ENCODE peak calls at places on chromosomes 11 and 22, in seven cellular contexts. Z is H9, K is H1, S is IMR-90, E is mesenchymal stem cell, A is mesendoderm, X is trophoblast cell. O is an unnamed sample.

GRCh38 chr22:24208012-24208749 is 26.9 kb downstream of the SUSD2 start:
- DNase-seq in A (no peak), S (peak; percentile 98), K (no peak), E (peak; percentile 99), Z (no peak), X (peak; percentile 99), O (no peak)

GRCh38 chr11:61152816-61153592 is 8.2 kb downstream of the VPS37C start:
- DNase-seq in X (peak; percentile 84), Z (no peak), S (peak; percentile 70), K (no peak), A (no peak), E (peak; percentile 90), O (no peak)

GRCh38 chr22:18996376-18996900 is 60.3 kb upstream of the PRODH start:
- DNase-seq in K (no peak), Z (no peak), X (peak; percentile 83), S (no peak), E (no peak), A (no peak), O (no peak)

GRCh38 chr11:15697437-15698236 is 582.9 kb downstream of the INSC start:
- DNase-seq in Z (no peak), K (no peak), E (no peak), S (no peak), A (no peak), X (no peak), O (no peak)

GRCh38 chr22:39614442-39614841 is 43.9 kb downstream of the CACNA1I start:
- DNase-seq in A (no peak), X (no peak), E (no peak), S (no peak), Z (no peak), K (no peak), O (no peak)

GRCh38 chr11:79007811-79008294 is 433.0 kb downstream of the TENM4 start:
- DNase-seq in X (no peak), A (no peak), E (no peak), Z (no peak), K (no peak), S (no peak), O (no peak)

GRCh38 chr11:76637491-76638266 is 32.9 kb downstream of the LRRC32 start:
- DNase-seq in A (no peak), K (no peak), E (no peak), X (no peak), Z (peak; percentile 14), S (no peak), O (no peak)

GRCh38 chr11:1134848-1135445 is 22.8 kb upstream of the MUC5AC start:
- DNase-seq in A (no peak), S (no peak), K (no peak), X (no peak), E (no peak), Z (no peak), O (no peak)

GRCh38 chr11:122784325-122785155 is 53.8 kb upstream of the CRTAM start:
- DNase-seq in Z (no peak), K (no peak), E (peak; percentile 88), S (peak; percentile 98), X (peak; percentile 94), A (peak; percentile 44), O (no peak)

GRCh38 chr11:6319879-6320410 is 356 bp downstream of the CAVIN3 start:
- DNase-seq in X (peak; percentile 75), E (peak; percentile 91), Z (peak; percentile 89), A (peak; percentile 96), K (no peak), S (peak; percentile 91), O (peak; percentile 71)

GRCh38 chr11:67372232-67372992 is 986 bp downstream of the CLCF1 start:
- DNase-seq in K (no peak), E (no peak), Z (no peak), A (no peak), X (no peak), S (no peak), O (no peak)

GRCh38 chr22:44375451-44375850 is 62.7 kb upstream of the SHISAL1 start:
- DNase-seq in A (no peak), X (no peak), E (no peak), K (no peak), Z (no peak), S (no peak), O (no peak)

GRCh38 chr22:24834845-24835570 is 29.0 kb downstream of the SGSM1 start:
- DNase-seq in K (no peak), A (peak; percentile 81), S (peak; percentile 11), X (peak; percentile 31), Z (peak; percentile 64), E (peak; percentile 14), O (no peak)

GRCh38 chr11:119480375-119481020 is 57.5 kb upstream of the THY1 start:
- DNase-seq in Z (peak; percentile 21), X (no peak), E (no peak), S (no peak), K (no peak), A (no peak), O (no peak)

GRCh38 chr11:15073361-15074205 is at the start of gene CALCB:
- DNase-seq in A (peak; percentile 54), E (no peak), S (peak; percentile 10), X (peak; percentile 49), Z (peak; percentile 81), K (no peak), O (peak; percentile 27)

GRCh38 chr11:43732225-43732624 is 51.7 kb downstream of the HSD17B12 start:
- DNase-seq in A (no peak), S (no peak), X (no peak), E (no peak), Z (no peak), K (no peak), O (no peak)

GRCh38 chr22:28710889-28711285 is 30.7 kb downstream of the CHEK2 start:
- DNase-seq in X (no peak), S (peak; percentile 43), A (no peak), E (peak; percentile 52), Z (no peak), K (no peak), O (no peak)

GRCh38 chr11:120354779-120355178 is 18.6 kb downstream of the ARHGEF12 start:
- DNase-seq in K (no peak), S (peak; percentile 82), E (peak; percentile 83), A (peak; percentile 53), Z (no peak), X (no peak), O (no peak)

GRCh38 chr11:45834298-45834756 is 12.9 kb upstream of the CRY2 start:
- DNase-seq in Z (no peak), A (no peak), E (no peak), K (no peak), X (peak; percentile 30), S (no peak), O (no peak)

GRCh38 chr22:33811686-33812085 is 108.6 kb downstream of the LARGE1 start:
- DNase-seq in K (no peak), S (peak; percentile 79), A (peak; percentile 79), E (peak; percentile 97), X (no peak), Z (no peak), O (no peak)

GRCh38 chr11:76671236-76671590 is 666 bp upstream of the LRRC32 start:
- DNase-seq in E (no peak), A (no peak), K (no peak), Z (no peak), X (no peak), S (no peak), O (no peak)

GRCh38 chr11:29343465-29344333 is 673.1 kb downstream of the KCNA4 start:
- DNase-seq in A (peak; percentile 67), X (peak; percentile 81), K (no peak), E (peak; percentile 54), S (peak; percentile 34), Z (peak; percentile 76), O (peak; percentile 55)

GRCh38 chr22:46534901-46535630 is 2.4 kb downstream of the CELSR1 start:
- DNase-seq in S (no peak), A (no peak), E (no peak), K (no peak), Z (no peak), X (no peak), O (no peak)
- H3K23ac ChIP-seq in S (no peak overlapping the region), A (no peak overlapping the region), E (no peak overlapping the region), K (no peak overlapping the region), Z (no peak overlapping the region), X (no peak overlapping the region), O (peak overlapping the region; percentile 87)

DNA sequence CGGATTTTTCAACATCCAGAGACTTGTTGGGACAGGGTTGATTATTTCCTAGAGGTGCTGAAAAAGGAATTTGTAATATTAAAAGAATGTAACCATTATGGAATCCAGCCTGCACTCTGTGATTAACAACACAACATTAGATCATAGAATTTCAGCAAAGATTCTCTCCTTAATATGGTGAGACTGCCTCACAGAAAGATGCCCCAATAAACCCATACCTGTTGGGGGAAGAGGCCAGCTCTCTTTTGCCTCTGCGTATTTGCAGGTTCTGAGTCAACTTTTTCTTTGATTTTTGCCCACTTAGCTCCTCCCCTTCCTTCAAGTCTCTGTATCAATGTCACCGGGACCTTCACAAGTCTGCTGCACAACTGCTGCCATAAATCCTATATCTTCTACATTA is 12.4 kb upstream of the MTMR3 start:
- DNase-seq in S (no peak), E (no peak), K (no peak), X (peak; percentile 50), A (no peak), Z (no peak), O (no peak)
- H3K4me1 ChIP-seq in S (peaks cover 2% of the 10 kb centered on the region), E (peaks cover 20% of the 10 kb centered on the region), K (peaks cover 4% of the 10 kb centered on the region), X (peaks cover 4% of the 10 kb centered on the region), A (peaks cover 8% of the 10 kb centered on the region), Z (no peaks in the 10 kb centered on the region), O (peaks cover 5% of the 10 kb centered on the region)

GRCh38 chr11:93895106-93895862 is 44.9 kb upstream of the VSTM5 start:
- DNase-seq in A (peak; percentile 81), S (peak; percentile 82), K (no peak), E (peak; percentile 53), Z (no peak), X (peak; percentile 85), O (peak; percentile 54)
- H2BK120ac ChIP-seq in A (no peak overlapping the region), S (no peak overlapping the region), K (no peak overlapping the region), E (no peak overlapping the region), Z (no peak overlapping the region), X (no peak overlapping the region), O (no peak overlapping the region)

GRCh38 chr11:63941901-63942300 is 3.1 kb downstream of the NAA40 start:
- DNase-seq in X (no peak), S (no peak), A (no peak), E (no peak), K (no peak), Z (no peak), O (no peak)

GRCh38 chr11:63940786-63941185 is 2.0 kb downstream of the NAA40 start:
- DNase-seq in E (no peak), K (no peak), X (peak; percentile 49), A (no peak), Z (no peak), S (no peak), O (no peak)

GRCh38 chr11:63937713-63938480 is 905 bp upstream of the NAA40 start:
- DNase-seq in Z (peak; percentile 55), X (peak; percentile 67), S (no peak), E (no peak), K (no peak), A (peak; percentile 56), O (no peak)

GRCh38 chr11:63939351-63939920 is 634 bp downstream of the NAA40 start:
- DNase-seq in A (peak; percentile 47), K (no peak), E (peak; percentile 47), Z (peak; percentile 44), X (peak; percentile 49), S (no peak), O (no peak)

GRCh38 chr11:63938481-63939350 is at the start of gene NAA40:
- DNase-seq in X (peak; percentile 99), K (peak; percentile 96), A (peak; percentile 99), Z (peak; percentile 97), E (peak; percentile 94), S (peak; percentile 94), O (peak; percentile 98)
- H3K23ac ChIP-seq in X (no peak within 1 kb of the TSS), K (no peak within 1 kb of the TSS), A (peak within 1 kb of the TSS; percentile 89), Z (no peak within 1 kb of the TSS), E (peak within 1 kb of the TSS; percentile 75), S (peak within 1 kb of the TSS; percentile 81), O (peak within 1 kb of the TSS; percentile 98)

O was measured in neuronal stem cell.